ENCODE peak calls at places on chromosomes 4 and X, in six cellular contexts. Q is ovary; E is activated CD8-positive, alpha-beta memory T cell treated with anti-CD3 and anti-CD28 coated beads for 4 hours; C is H4; B is CD8-positive, alpha-beta T cell; Y is activated T-cell treated with anti-CD3 and anti-CD28 coated beads for 1 hour. P is an unnamed sample.

GRCh38 chr4:176443646-176444409 is 124.1 kb downstream of the SPCS3 start:
- DNase-seq in Q (no peak), Y (no peak), E (no peak), C (no peak), B (no peak), P (no peak)

GRCh38 chrX:151816914-151817313 is 82.4 kb downstream of the CNGA2 start:
- DNase-seq in Y (no peak), E (no peak), C (no peak), B (no peak), Q (no peak), P (no peak)

GRCh38 chr4:46444318-46444717 is 54.4 kb upstream of the GABRA2 start:
- DNase-seq in Q (no peak), B (no peak), Y (no peak), C (no peak), E (no peak), P (peak)

GRCh38 chr4:152640058-152640921 is 39.5 kb downstream of the TMEM154 start:
- DNase-seq in Y (no peak), E (no peak), Q (no peak), B (no peak), C (no peak), P (peak)

GRCh38 chr4:107970063-107970798 is 19.5 kb upstream of the HADH start:
- DNase-seq in Y (no peak), E (no peak), Q (no peak), B (no peak), C (no peak), P (no peak)

GRCh38 chr4:8525383-8526120 is 54.6 kb upstream of the GPR78 start:
- DNase-seq in Q (peak), Y (no peak), E (no peak), C (peak), B (no peak), P (no peak)

GRCh38 chr4:136893638-136894037 is 638.7 kb downstream of the PCDH18 start:
- DNase-seq in Q (no peak), C (no peak), E (no peak), Y (no peak), B (no peak), P (no peak)

GRCh38 chr4:118180776-118181175 is 146.5 kb downstream of the NDST3 start:
- DNase-seq in Y (no peak), E (no peak), B (no peak), C (peak), Q (no peak), P (no peak)

GRCh38 chrX:80335062-80335830 is 85.0 kb upstream of the TENT5D start:
- DNase-seq in B (no peak), Q (peak), C (peak), E (no peak), Y (no peak), P (peak)

GRCh38 chr4:56909083-56909981 is 1.6 kb downstream of the REST start:
- DNase-seq in Q (peak), B (peak), E (peak), C (peak), Y (peak), P (peak)

GRCh38 chr4:119679251-119679650 is 50.6 kb upstream of the PDE5A start:
- DNase-seq in Q (no peak), E (no peak), Y (no peak), B (no peak), C (no peak), P (no peak)

GRCh38 chr4:64588507-64588906 is 179.3 kb upstream of the TECRL start:
- DNase-seq in E (no peak), Y (no peak), Q (no peak), C (no peak), B (no peak), P (no peak)

GRCh38 chrX:101176439-101176838 is 43.1 kb upstream of the DRP2 start:
- DNase-seq in Q (no peak), C (no peak), B (no peak), E (no peak), Y (no peak), P (no peak)

GRCh38 chrX:151977009-151977408 is 2.5 kb upstream of the GABRE start:
- DNase-seq in Q (no peak), C (no peak), E (no peak), Y (no peak), B (no peak), P (no peak)

GRCh38 chrX:13092455-13092941 is 48.1 kb upstream of the FAM9C start:
- DNase-seq in C (no peak), Q (no peak), B (peak), E (peak), Y (peak), P (no peak)

GRCh38 chr4:168632246-168632832 is 135.5 kb downstream of the PALLD start:
- DNase-seq in Y (no peak), C (no peak), E (no peak), Q (no peak), B (no peak), P (no peak)

GRCh38 chr4:82718067-82718935 is 80.3 kb downstream of the SCD5 start:
- DNase-seq in E (no peak), B (no peak), Q (peak), C (no peak), Y (no peak), P (no peak)